ENCODE peak calls at places on chromosome 7, in six cellular contexts. One of them, this sample, is unnamed.

GRCh38 chr7:77461246-77461645 is 45.1 kb upstream of the GSAP start:
- DNase-seq in HL-60: no peak
- DNase-seq in uterus: no peak
- DNase-seq in effector memory CD4-positive, alpha-beta T cell: no peak
- DNase-seq in heart left ventricle: no peak
- DNase-seq in astrocyte: no peak
- DNase-seq in this sample: no peak

GRCh38 chr7:157368955-157369354 is 32.2 kb downstream of the DNAJB6 start:
- DNase-seq in uterus: no peak
- DNase-seq in astrocyte: no peak
- DNase-seq in HL-60: no peak
- DNase-seq in effector memory CD4-positive, alpha-beta T cell: no peak
- DNase-seq in heart left ventricle: no peak
- DNase-seq in this sample: no peak

GRCh38 chr7:73899731-73900142 is 38.8 kb downstream of the TMEM270 start:
- DNase-seq in heart left ventricle: peak
- DNase-seq in uterus: peak
- DNase-seq in astrocyte: peak
- DNase-seq in HL-60: no peak
- DNase-seq in effector memory CD4-positive, alpha-beta T cell: no peak
- DNase-seq in this sample: no peak

GRCh38 chr7:157522189-157522588 is 185.4 kb downstream of the DNAJB6 start:
- DNase-seq in astrocyte: no peak
- DNase-seq in heart left ventricle: no peak
- DNase-seq in effector memory CD4-positive, alpha-beta T cell: no peak
- DNase-seq in HL-60: no peak
- DNase-seq in uterus: no peak
- DNase-seq in this sample: no peak

GRCh38 chr7:84145892-84146291 is 48.7 kb downstream of the SEMA3A start:
- DNase-seq in HL-60: no peak
- DNase-seq in uterus: no peak
- DNase-seq in effector memory CD4-positive, alpha-beta T cell: no peak
- DNase-seq in astrocyte: no peak
- DNase-seq in heart left ventricle: no peak
- DNase-seq in this sample: no peak

GRCh38 chr7:43522406-43523156 is 60.3 kb upstream of the STK17A start:
- DNase-seq in astrocyte: peak
- DNase-seq in effector memory CD4-positive, alpha-beta T cell: no peak
- DNase-seq in HL-60: no peak
- DNase-seq in uterus: no peak
- DNase-seq in heart left ventricle: no peak
- DNase-seq in this sample: peak

GRCh38 chr7:121101083-121101482 is 112.6 kb downstream of the CPED1 start:
- DNase-seq in astrocyte: no peak
- DNase-seq in HL-60: no peak
- DNase-seq in heart left ventricle: no peak
- DNase-seq in effector memory CD4-positive, alpha-beta T cell: no peak
- DNase-seq in uterus: no peak
- DNase-seq in this sample: no peak

GRCh38 chr7:14048889-14049288 is 59.4 kb upstream of the ETV1 start:
- DNase-seq in astrocyte: no peak
- DNase-seq in heart left ventricle: no peak
- DNase-seq in uterus: no peak
- DNase-seq in HL-60: no peak
- DNase-seq in effector memory CD4-positive, alpha-beta T cell: no peak
- DNase-seq in this sample: no peak

GRCh38 chr7:139602143-139602722 is 78.7 kb downstream of the CLEC2L start:
- DNase-seq in astrocyte: peak
- DNase-seq in HL-60: no peak
- DNase-seq in uterus: no peak
- DNase-seq in effector memory CD4-positive, alpha-beta T cell: no peak
- DNase-seq in heart left ventricle: no peak
- DNase-seq in this sample: no peak

GRCh38 chr7:130939285-130940095 is 205.5 kb upstream of the KLF14 start:
- DNase-seq in heart left ventricle: no peak
- DNase-seq in HL-60: no peak
- DNase-seq in astrocyte: no peak
- DNase-seq in uterus: no peak
- DNase-seq in effector memory CD4-positive, alpha-beta T cell: no peak
- DNase-seq in this sample: no peak

GRCh38 chr7:94350729-94351128 is 44.0 kb upstream of the COL1A2 start:
- DNase-seq in HL-60: no peak
- DNase-seq in uterus: no peak
- DNase-seq in astrocyte: no peak
- DNase-seq in effector memory CD4-positive, alpha-beta T cell: no peak
- DNase-seq in heart left ventricle: no peak
- DNase-seq in this sample: no peak

GRCh38 chr7:115226410-115226809 is 304.5 kb downstream of the MDFIC start:
- DNase-seq in astrocyte: no peak
- DNase-seq in HL-60: no peak
- DNase-seq in uterus: no peak
- DNase-seq in effector memory CD4-positive, alpha-beta T cell: no peak
- DNase-seq in heart left ventricle: no peak
- DNase-seq in this sample: no peak

GRCh38 chr7:14836571-14837189 is 65.9 kb downstream of the DGKB start:
- DNase-seq in effector memory CD4-positive, alpha-beta T cell: no peak
- DNase-seq in astrocyte: peak
- DNase-seq in uterus: peak
- DNase-seq in heart left ventricle: peak
- DNase-seq in HL-60: no peak
- DNase-seq in this sample: peak

GRCh38 chr7:101125989-101126650 is 784 bp upstream of the SERPINE1 start:
- DNase-seq in astrocyte: peak
- DNase-seq in heart left ventricle: peak
- DNase-seq in HL-60: peak
- DNase-seq in effector memory CD4-positive, alpha-beta T cell: no peak
- DNase-seq in uterus: peak
- DNase-seq in this sample: peak

GRCh38 chr7:24197852-24198251 is 86.1 kb upstream of the NPY start:
- DNase-seq in uterus: no peak
- DNase-seq in effector memory CD4-positive, alpha-beta T cell: no peak
- DNase-seq in astrocyte: peak
- DNase-seq in HL-60: no peak
- DNase-seq in heart left ventricle: no peak
- DNase-seq in this sample: no peak

GRCh38 chr7:116468534-116468933 is 31.0 kb upstream of the CAV2 start:
- DNase-seq in uterus: no peak
- DNase-seq in heart left ventricle: no peak
- DNase-seq in effector memory CD4-positive, alpha-beta T cell: no peak
- DNase-seq in HL-60: no peak
- DNase-seq in astrocyte: no peak
- DNase-seq in this sample: no peak

GRCh38 chr7:69445549-69445948 is 152.7 kb upstream of the AUTS2 start:
- DNase-seq in HL-60: no peak
- DNase-seq in uterus: no peak
- DNase-seq in heart left ventricle: no peak
- DNase-seq in effector memory CD4-positive, alpha-beta T cell: no peak
- DNase-seq in astrocyte: no peak
- DNase-seq in this sample: no peak

DNA sequence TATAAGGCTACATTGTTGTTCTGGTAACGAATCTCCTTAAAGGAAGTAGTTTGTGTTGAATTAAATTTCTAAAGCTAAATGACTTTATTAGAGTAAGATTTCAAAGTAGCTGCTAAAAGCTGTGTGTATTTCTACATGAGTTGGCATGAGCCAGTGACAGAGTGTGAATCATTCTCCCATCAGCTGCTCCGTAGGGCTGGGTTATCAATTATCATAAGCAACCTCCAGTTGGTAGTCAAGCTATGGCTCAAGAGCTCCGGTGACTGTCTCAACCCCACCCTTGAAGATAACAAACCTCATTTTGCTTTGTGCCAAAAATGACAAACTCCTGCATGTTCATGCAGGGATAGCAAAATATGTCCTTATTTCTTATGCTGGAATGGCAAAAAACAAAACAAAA is 249.6 kb downstream of the CACNA2D1 start:
- DNase-seq in uterus: no peak
- DNase-seq in heart left ventricle: no peak
- DNase-seq in effector memory CD4-positive, alpha-beta T cell: no peak
- DNase-seq in HL-60: no peak
- DNase-seq in astrocyte: peak
- DNase-seq in this sample: peak
- H3K27ac ChIP-seq in uterus: no peak
- H3K27ac ChIP-seq in heart left ventricle: no peak
- H3K27ac ChIP-seq in effector memory CD4-positive, alpha-beta T cell: no peak
- H3K27ac ChIP-seq in HL-60: no peak
- H3K27ac ChIP-seq in astrocyte: no peak
- H3K27ac ChIP-seq in this sample: no peak

DNA sequence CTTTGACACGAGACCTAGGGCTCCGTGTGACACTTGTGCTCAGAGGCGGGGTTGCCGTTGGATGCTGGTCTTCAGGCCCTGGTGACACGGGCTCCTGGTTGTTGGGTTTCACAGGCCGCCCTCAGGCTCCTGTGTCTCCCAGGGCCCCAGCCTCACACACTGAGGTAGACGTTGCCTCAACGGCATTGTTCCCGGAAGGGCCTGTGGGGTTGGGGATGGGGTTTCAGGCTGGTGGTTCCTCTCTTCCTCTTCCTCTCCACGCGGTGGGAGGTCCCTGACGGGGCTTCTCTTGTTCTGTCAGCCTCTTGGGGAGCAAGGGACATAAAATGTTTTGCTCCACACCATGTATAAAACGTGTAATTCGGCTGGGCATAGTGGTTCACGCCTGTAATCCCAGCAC is 125.1 kb downstream of the TRRAP start:
- DNase-seq in uterus: no peak
- DNase-seq in heart left ventricle: no peak
- DNase-seq in effector memory CD4-positive, alpha-beta T cell: no peak
- DNase-seq in astrocyte: no peak
- DNase-seq in HL-60: no peak
- DNase-seq in this sample: no peak
- H3K27ac ChIP-seq in uterus: no peak
- H3K27ac ChIP-seq in heart left ventricle: no peak
- H3K27ac ChIP-seq in effector memory CD4-positive, alpha-beta T cell: no peak
- H3K27ac ChIP-seq in astrocyte: no peak
- H3K27ac ChIP-seq in HL-60: no peak
- H3K27ac ChIP-seq in this sample: no peak

GRCh38 chr7:35736725-35737124 is 41.8 kb upstream of the HERPUD2 start:
- DNase-seq in heart left ventricle: no peak
- DNase-seq in astrocyte: peak
- DNase-seq in HL-60: no peak
- DNase-seq in effector memory CD4-positive, alpha-beta T cell: no peak
- DNase-seq in uterus: no peak
- DNase-seq in this sample: peak
- H3K27ac ChIP-seq in heart left ventricle: no peak
- H3K27ac ChIP-seq in astrocyte: no peak
- H3K27ac ChIP-seq in HL-60: no peak
- H3K27ac ChIP-seq in effector memory CD4-positive, alpha-beta T cell: no peak
- H3K27ac ChIP-seq in uterus: no peak
- H3K27ac ChIP-seq in this sample: peak

GRCh38 chr7:72445075-72445474 is 32.9 kb upstream of the CALN1 start:
- DNase-seq in effector memory CD4-positive, alpha-beta T cell: no peak
- DNase-seq in astrocyte: no peak
- DNase-seq in heart left ventricle: no peak
- DNase-seq in uterus: no peak
- DNase-seq in HL-60: no peak
- DNase-seq in this sample: no peak

GRCh38 chr7:72444023-72444776 is 32.1 kb upstream of the CALN1 start:
- DNase-seq in HL-60: no peak
- DNase-seq in uterus: no peak
- DNase-seq in effector memory CD4-positive, alpha-beta T cell: no peak
- DNase-seq in heart left ventricle: no peak
- DNase-seq in astrocyte: no peak
- DNase-seq in this sample: no peak

GRCh38 chr7:72446566-72447462 is 34.7 kb upstream of the CALN1 start:
- DNase-seq in heart left ventricle: no peak
- DNase-seq in effector memory CD4-positive, alpha-beta T cell: no peak
- DNase-seq in uterus: no peak
- DNase-seq in HL-60: no peak
- DNase-seq in astrocyte: no peak
- DNase-seq in this sample: no peak

GRCh38 chr7:72446131-72446530 is 34.0 kb upstream of the CALN1 start:
- DNase-seq in effector memory CD4-positive, alpha-beta T cell: no peak
- DNase-seq in HL-60: no peak
- DNase-seq in heart left ventricle: no peak
- DNase-seq in uterus: no peak
- DNase-seq in astrocyte: no peak
- DNase-seq in this sample: no peak

DNA sequence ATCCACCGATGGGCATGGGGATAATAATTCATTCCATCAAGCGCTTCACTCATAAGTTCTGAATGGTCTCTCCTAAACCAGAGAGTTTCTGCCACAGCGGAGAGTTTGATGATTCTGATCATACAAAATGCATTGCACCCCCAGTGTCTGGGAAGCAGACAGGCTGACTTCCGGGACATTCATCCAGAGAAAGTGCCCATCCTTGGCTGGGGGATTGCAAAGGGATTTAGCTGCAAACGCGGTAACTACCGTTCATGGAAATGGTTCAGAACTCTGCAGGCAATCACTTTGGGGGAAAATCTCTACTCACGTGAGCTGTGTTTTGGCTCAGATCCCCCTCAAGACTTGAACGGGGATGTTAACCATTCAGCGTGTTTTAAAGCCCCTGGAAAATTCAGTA is 33.4 kb upstream of the CALN1 start:
- DNase-seq in heart left ventricle: no peak
- DNase-seq in HL-60: no peak
- DNase-seq in uterus: no peak
- DNase-seq in astrocyte: no peak
- DNase-seq in effector memory CD4-positive, alpha-beta T cell: no peak
- DNase-seq in this sample: no peak
- H3K27ac ChIP-seq in heart left ventricle: no peak
- H3K27ac ChIP-seq in HL-60: no peak
- H3K27ac ChIP-seq in uterus: no peak
- H3K27ac ChIP-seq in astrocyte: no peak
- H3K27ac ChIP-seq in effector memory CD4-positive, alpha-beta T cell: no peak
- H3K27ac ChIP-seq in this sample: no peak

DNA sequence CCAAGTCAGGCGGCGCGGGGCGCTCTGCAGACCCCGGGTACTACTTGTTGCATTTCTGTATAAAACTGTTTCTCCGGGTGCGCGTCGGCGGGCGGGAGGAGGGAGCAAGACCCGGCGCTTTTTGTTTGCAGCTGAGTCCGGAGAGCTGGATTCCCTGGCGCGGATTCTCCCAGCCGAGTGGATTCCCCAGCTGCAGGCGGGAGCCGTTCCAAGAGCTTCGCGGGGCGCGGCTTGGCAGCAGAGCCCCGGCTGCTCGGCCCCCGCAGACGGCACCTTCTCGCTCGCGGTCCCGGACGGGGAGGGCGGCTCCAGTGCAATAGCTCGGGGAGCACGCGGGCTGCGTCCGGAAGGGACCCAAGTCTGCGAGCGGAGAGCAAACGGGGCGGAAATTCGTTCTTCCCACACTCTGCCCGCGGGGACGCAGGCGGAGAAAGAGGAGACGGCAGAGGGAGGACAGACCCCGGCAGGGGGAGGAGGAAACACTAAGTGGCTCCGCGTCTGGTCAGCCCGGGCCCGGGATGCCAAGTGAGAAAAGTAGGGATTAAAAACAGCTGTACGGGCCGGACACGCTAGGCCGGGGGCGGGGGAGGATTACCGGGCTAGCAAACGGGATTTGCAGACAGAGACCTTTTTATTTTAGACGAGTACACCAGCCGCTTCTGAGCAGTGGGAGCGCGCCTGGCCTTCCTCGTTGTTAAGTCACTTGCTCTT is at the start of gene TRIL:
- DNase-seq in uterus: peak
- DNase-seq in HL-60: no peak
- DNase-seq in effector memory CD4-positive, alpha-beta T cell: no peak
- DNase-seq in astrocyte: peak
- DNase-seq in heart left ventricle: peak
- DNase-seq in this sample: no peak
- H3K27ac ChIP-seq in uterus: peak
- H3K27ac ChIP-seq in HL-60: no peak
- H3K27ac ChIP-seq in effector memory CD4-positive, alpha-beta T cell: no peak
- H3K27ac ChIP-seq in astrocyte: no peak
- H3K27ac ChIP-seq in heart left ventricle: peak
- H3K27ac ChIP-seq in this sample: no peak

This sample was measured in epithelial cell of prostate.